ENCODE peak calls at places on chromosome 18, in eight cellular contexts. I is HCT116, C is transverse colon, K is stomach, V is breast epithelium, M is HepG2, W is upper lobe of left lung, E is K562. Q is an unnamed sample.

GRCh38 chr18:29307231-29307630 is 1130.3 kb upstream of the CDH2 start:
- DNase-seq in E (no peak), M (no peak), C (no peak), K (no peak), W (no peak), V (no peak), I (no peak), Q (no peak)

GRCh38 chr18:38011446-38011845 is 445.8 kb upstream of the CELF4 start:
- DNase-seq in C (no peak), W (no peak), M (no peak), E (no peak), V (no peak), I (no peak), K (no peak), Q (no peak)

GRCh38 chr18:11119550-11119949 is 29.8 kb downstream of the PIEZO2 start:
- DNase-seq in M (peak; percentile 63), V (no peak), C (no peak), I (no peak), W (no peak), E (no peak), K (no peak), Q (no peak)

GRCh38 chr18:79847606-79848293 is 50.0 kb downstream of the KCNG2 start:
- DNase-seq in I (no peak), M (no peak), W (no peak), K (no peak), V (no peak), E (no peak), C (no peak), Q (no peak)

GRCh38 chr18:28650860-28651259 is 473.9 kb upstream of the CDH2 start:
- DNase-seq in I (no peak), E (no peak), K (no peak), M (no peak), W (no peak), C (no peak), V (no peak), Q (no peak)

GRCh38 chr18:23883277-23883790 is 131.2 kb upstream of the TTC39C start:
- DNase-seq in I (no peak), K (no peak), C (no peak), V (no peak), E (no peak), M (peak; percentile 93), W (no peak), Q (no peak)

GRCh38 chr18:28078298-28078697 is 98.6 kb downstream of the CDH2 start:
- DNase-seq in K (no peak), C (no peak), I (no peak), M (no peak), W (no peak), V (no peak), E (no peak), Q (no peak)

GRCh38 chr18:79863946-79864725 is 66.4 kb downstream of the KCNG2 start:
- DNase-seq in I (no peak), M (no peak), V (no peak), W (peak; percentile 66), K (peak; percentile 2), C (no peak), E (no peak), Q (no peak)

GRCh38 chr18:10006261-10006903 is 92.6 kb downstream of the VAPA start:
- DNase-seq in C (no peak), K (no peak), V (no peak), M (no peak), W (no peak), E (no peak), I (no peak), Q (no peak)

GRCh38 chr18:35682282-35682867 is 100.8 kb downstream of the GALNT1 start:
- DNase-seq in M (no peak), I (no peak), E (peak; percentile 66), K (no peak), V (no peak), C (no peak), W (no peak), Q (no peak)

GRCh38 chr18:10900435-10900834 is 248.9 kb downstream of the PIEZO2 start:
- DNase-seq in M (peak; percentile 77), V (no peak), W (no peak), I (no peak), E (no peak), K (no peak), C (no peak), Q (no peak)

GRCh38 chr18:13381907-13382682 is 163.5 kb downstream of the LDLRAD4 start:
- DNase-seq in I (no peak), V (peak; percentile 62), W (peak; percentile 86), M (no peak), K (peak; percentile 60), E (no peak), C (peak; percentile 66), Q (peak; percentile 50)

GRCh38 chr18:11981633-11982366 is 493 bp downstream of the IMPA2 start:
- DNase-seq in V (no peak), W (no peak), I (no peak), K (peak; percentile 55), C (peak; percentile 66), M (peak; percentile 92), E (peak; percentile 41), Q (no peak)

GRCh38 chr18:44743626-44744025 is 62.9 kb downstream of the SETBP1 start:
- DNase-seq in M (no peak), W (no peak), C (no peak), E (no peak), K (no peak), I (no peak), V (no peak), Q (no peak)

GRCh38 chr18:40868110-40868858 is 1086.8 kb upstream of the PIK3C3 start:
- DNase-seq in I (no peak), W (no peak), M (peak; percentile 3), E (peak; percentile 6), C (no peak), K (no peak), V (no peak), Q (no peak)

GRCh38 chr18:27750014-27750413 is 426.9 kb downstream of the CDH2 start:
- DNase-seq in I (peak; percentile 19), E (no peak), W (no peak), V (no peak), K (peak; percentile 45), C (no peak), M (peak; percentile 16), Q (no peak)

GRCh38 chr18:50327983-50328382 is 40.5 kb upstream of the CXXC1 start:
- DNase-seq in E (no peak), V (no peak), K (no peak), W (no peak), M (no peak), C (no peak), I (no peak), Q (no peak)

GRCh38 chr18:45006934-45007333 is 326.2 kb downstream of the SETBP1 start:
- DNase-seq in K (no peak), E (no peak), I (no peak), C (no peak), V (no peak), M (no peak), W (no peak), Q (no peak)

GRCh38 chr18:25726278-25726677 is 364.1 kb downstream of the SS18 start:
- DNase-seq in E (no peak), C (no peak), W (no peak), I (no peak), M (no peak), K (no peak), V (no peak), Q (no peak)

GRCh38 chr18:55136864-55137263 is 177.6 kb upstream of the CCDC68 start:
- DNase-seq in M (no peak), K (no peak), C (no peak), I (no peak), W (no peak), V (no peak), E (no peak), Q (no peak)

DNA sequence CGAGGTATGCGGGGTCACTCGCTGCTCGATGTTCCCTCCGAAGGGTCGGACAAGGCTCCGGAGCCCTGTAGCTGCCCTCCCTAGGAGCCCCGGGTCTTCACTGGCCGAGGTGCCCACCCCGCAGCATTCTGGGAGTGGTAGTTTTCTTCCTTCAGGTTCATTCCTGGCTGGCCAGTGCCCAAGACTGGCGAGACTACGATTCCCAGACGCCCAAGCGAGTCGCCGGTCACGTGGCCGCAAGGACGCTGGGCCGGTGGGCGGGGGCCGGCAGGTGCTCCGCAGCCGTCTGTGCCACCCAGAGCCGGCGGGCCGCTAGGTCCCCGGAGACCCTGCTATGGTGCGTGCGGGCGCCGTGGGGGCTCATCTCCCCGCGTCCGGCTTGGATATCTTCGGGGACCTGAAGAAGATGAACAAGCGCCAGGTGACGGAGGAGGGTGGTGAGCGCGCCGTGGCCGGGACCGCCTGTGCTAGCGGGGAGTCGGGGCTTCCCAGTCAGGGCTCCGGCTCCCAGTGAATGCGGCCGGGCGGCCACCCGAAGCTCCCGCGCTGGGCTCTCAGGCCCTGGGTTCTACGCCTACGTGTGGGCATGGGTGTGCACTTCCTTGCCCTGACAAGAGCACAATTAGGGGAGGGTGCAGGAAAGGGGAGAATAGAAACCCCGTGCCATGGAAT is at the start of gene SEC11C:
- DNase-seq in M (peak; percentile 95), C (peak; percentile 97), K (peak; percentile 98), V (peak; percentile 97), E (peak; percentile 93), W (peak; percentile 97), I (peak; percentile 95), Q (peak; percentile 80)
- TF ChIP-seq POLR2A in M (peak; percentile 51), C (peak; percentile 47), K (no peak), V (no peak), E (peak; percentile 57), W (no peak), I (peak; percentile 54), Q (peak; percentile 64)

GRCh38 chr18:75694292-75694691 is 266.8 kb upstream of the SMIM21 start:
- DNase-seq in V (no peak), M (no peak), E (no peak), I (no peak), C (no peak), W (no peak), K (no peak), Q (no peak)
- TF ChIP-seq POLR2AphosphoS5 in V (no peak), M (no peak), E (no peak), I (no peak), C (no peak), W (no peak), K (no peak), Q (no peak)

GRCh38 chr18:67406678-67407077 is 109.8 kb downstream of the DSEL start:
- DNase-seq in M (no peak), V (no peak), K (no peak), W (no peak), E (no peak), I (no peak), C (no peak), Q (no peak)
- TF ChIP-seq POLR2A in M (no peak), V (no peak), K (no peak), W (no peak), E (no peak), I (no peak), C (no peak), Q (no peak)

GRCh38 chr18:8548186-8548585 is 61.1 kb upstream of the RAB12 start:
- DNase-seq in I (no peak), K (no peak), E (no peak), W (peak; percentile 2), C (no peak), M (no peak), V (no peak), Q (no peak)

GRCh38 chr18:8553611-8553924 is 55.7 kb upstream of the RAB12 start:
- DNase-seq in W (no peak), K (no peak), V (no peak), C (no peak), M (no peak), I (no peak), E (no peak), Q (no peak)

GRCh38 chr18:8554354-8554753 is 54.9 kb upstream of the RAB12 start:
- DNase-seq in W (no peak), K (no peak), M (no peak), C (no peak), E (no peak), V (no peak), I (no peak), Q (no peak)

GRCh38 chr18:8549254-8549653 is 60.0 kb upstream of the RAB12 start:
- DNase-seq in V (no peak), C (no peak), M (no peak), E (no peak), K (no peak), I (no peak), W (no peak), Q (no peak)

GRCh38 chr18:8552151-8552550 is 57.1 kb upstream of the RAB12 start:
- DNase-seq in I (no peak), W (no peak), K (no peak), E (no peak), M (no peak), C (no peak), V (no peak), Q (no peak)
- TF ChIP-seq POLR2AphosphoS5 in I (no peak), W (no peak), K (no peak), E (no peak), M (no peak), C (no peak), V (no peak), Q (no peak)